ENCODE peak calls at places on chromosomes 11 and 22, in four cellular contexts. T is NCI-H1092 treated with DMSO at 0.1 percent for 48 hours, X is neural crest cell, M is erythroblast. E is an unnamed sample.

GRCh38 chr11:33742249-33742851 is 6.1 kb upstream of the CD59 start:
- DNase-seq in T (peak; percentile 32), X (no peak), M (peak; percentile 34), E (no peak)

GRCh38 chr22:29255064-29255621 is 12.6 kb downstream of the RHBDD3 start:
- DNase-seq in T (no peak), X (no peak), M (no peak), E (no peak)

GRCh38 chr11:92380882-92381281 is 156.3 kb downstream of the FAT3 start:
- DNase-seq in T (no peak), X (no peak), M (no peak), E (no peak)

GRCh38 chr22:36911887-36912661 is 1.4 kb upstream of the CSF2RB start:
- DNase-seq in T (no peak), X (no peak), M (no peak), E (no peak)

GRCh38 chr22:20424553-20424936 is 13.1 kb downstream of the SCARF2 start:
- DNase-seq in T (no peak), X (no peak), M (no peak), E (no peak)

GRCh38 chr22:43133401-43133800 is 9.8 kb downstream of the MCAT start:
- DNase-seq in T (no peak), X (no peak), M (no peak), E (no peak)

GRCh38 chr11:93730108-93731107 is 10.9 kb downstream of the TAF1D start:
- DNase-seq in T (no peak), X (no peak), M (no peak), E (no peak)

GRCh38 chr11:45025716-45026492 is 75.2 kb upstream of the TP53I11 start:
- DNase-seq in T (peak; percentile 80), X (no peak), M (no peak), E (no peak)

GRCh38 chr22:32542332-32543019 is 67.9 kb downstream of the FBXO7 start:
- DNase-seq in T (no peak), X (no peak), M (no peak), E (no peak)

GRCh38 chr11:19614370-19614936 is 98.2 kb upstream of the NAV2 start:
- DNase-seq in T (no peak), X (no peak), M (no peak), E (no peak)

E was measured in iPS-NIHi11.